ENCODE peak calls at places on chromosome 13, in five cellular contexts. One of them, this sample, is unnamed.

GRCh38 chr13:78631077-78631476 is 27.7 kb upstream of the POU4F1 start:
- DNase-seq in upper lobe of right lung: no peak
- DNase-seq in fibroblast of lung: no peak
- DNase-seq in cardiac fibroblast: no peak
- DNase-seq in endothelial cell: no peak
- DNase-seq in this sample: no peak

GRCh38 chr13:79988573-79988972 is 352.4 kb downstream of the SPRY2 start:
- DNase-seq in upper lobe of right lung: no peak
- DNase-seq in fibroblast of lung: peak
- DNase-seq in cardiac fibroblast: peak
- DNase-seq in endothelial cell: no peak
- DNase-seq in this sample: no peak

GRCh38 chr13:75136151-75136550 is 345.8 kb downstream of the TBC1D4 start:
- DNase-seq in upper lobe of right lung: no peak
- DNase-seq in fibroblast of lung: peak
- DNase-seq in cardiac fibroblast: peak
- DNase-seq in endothelial cell: no peak
- DNase-seq in this sample: no peak

GRCh38 chr13:113146750-113147149 is 11.7 kb upstream of the PROZ start:
- DNase-seq in upper lobe of right lung: no peak
- DNase-seq in fibroblast of lung: no peak
- DNase-seq in cardiac fibroblast: no peak
- DNase-seq in endothelial cell: no peak
- DNase-seq in this sample: no peak

GRCh38 chr13:28035146-28035782 is 46.8 kb upstream of the URAD start:
- DNase-seq in upper lobe of right lung: no peak
- DNase-seq in fibroblast of lung: no peak
- DNase-seq in cardiac fibroblast: peak
- DNase-seq in endothelial cell: no peak
- DNase-seq in this sample: no peak

GRCh38 chr13:40190656-40191100 is 475.8 kb downstream of the FOXO1 start:
- DNase-seq in upper lobe of right lung: no peak
- DNase-seq in fibroblast of lung: peak
- DNase-seq in cardiac fibroblast: peak
- DNase-seq in endothelial cell: no peak
- DNase-seq in this sample: no peak

GRCh38 chr13:107574517-107575215 is 640.7 kb downstream of the LIG4 start:
- DNase-seq in upper lobe of right lung: no peak
- DNase-seq in fibroblast of lung: peak
- DNase-seq in cardiac fibroblast: no peak
- DNase-seq in endothelial cell: no peak
- DNase-seq in this sample: no peak

GRCh38 chr13:97976551-97977375 is 23.3 kb downstream of the IPO5 start:
- DNase-seq in upper lobe of right lung: peak
- DNase-seq in fibroblast of lung: no peak
- DNase-seq in cardiac fibroblast: no peak
- DNase-seq in endothelial cell: peak
- DNase-seq in this sample: peak

GRCh38 chr13:50912851-50913250 is 3.3 kb downstream of the RNASEH2B start:
- DNase-seq in upper lobe of right lung: no peak
- DNase-seq in fibroblast of lung: no peak
- DNase-seq in cardiac fibroblast: no peak
- DNase-seq in endothelial cell: no peak
- DNase-seq in this sample: no peak

GRCh38 chr13:85386424-85386823 is 412.8 kb downstream of the SLITRK6 start:
- DNase-seq in upper lobe of right lung: no peak
- DNase-seq in fibroblast of lung: peak
- DNase-seq in cardiac fibroblast: no peak
- DNase-seq in endothelial cell: no peak
- DNase-seq in this sample: no peak

GRCh38 chr13:85864963-85865530 is 65.8 kb upstream of the SLITRK6 start:
- DNase-seq in upper lobe of right lung: no peak
- DNase-seq in fibroblast of lung: peak
- DNase-seq in cardiac fibroblast: peak
- DNase-seq in endothelial cell: peak
- DNase-seq in this sample: no peak

GRCh38 chr13:53250272-53250875 is 221.8 kb downstream of the OLFM4 start:
- DNase-seq in upper lobe of right lung: no peak
- DNase-seq in fibroblast of lung: peak
- DNase-seq in cardiac fibroblast: peak
- DNase-seq in endothelial cell: peak
- DNase-seq in this sample: peak

GRCh38 chr13:76307157-76307556 is 579.0 kb downstream of the KCTD12 start:
- DNase-seq in upper lobe of right lung: no peak
- DNase-seq in fibroblast of lung: peak
- DNase-seq in cardiac fibroblast: no peak
- DNase-seq in endothelial cell: no peak
- DNase-seq in this sample: no peak

GRCh38 chr13:114142640-114143490 is 10.4 kb upstream of the RASA3 start:
- DNase-seq in upper lobe of right lung: peak
- DNase-seq in fibroblast of lung: no peak
- DNase-seq in cardiac fibroblast: no peak
- DNase-seq in endothelial cell: no peak
- DNase-seq in this sample: no peak

GRCh38 chr13:47299316-47299715 is 402.5 kb upstream of the HTR2A start:
- DNase-seq in upper lobe of right lung: no peak
- DNase-seq in fibroblast of lung: peak
- DNase-seq in cardiac fibroblast: peak
- DNase-seq in endothelial cell: no peak
- DNase-seq in this sample: no peak
- TF ChIP-seq CTCF in upper lobe of right lung: no peak
- TF ChIP-seq CTCF in fibroblast of lung: no peak
- TF ChIP-seq CTCF in cardiac fibroblast: no peak
- TF ChIP-seq CTCF in endothelial cell: no peak
- TF ChIP-seq CTCF in this sample: no peak

GRCh38 chr13:26601669-26602068 is 44.2 kb downstream of the WASF3 start:
- DNase-seq in upper lobe of right lung: no peak
- DNase-seq in fibroblast of lung: peak
- DNase-seq in cardiac fibroblast: peak
- DNase-seq in endothelial cell: no peak
- DNase-seq in this sample: no peak
- TF ChIP-seq CTCF in upper lobe of right lung: no peak
- TF ChIP-seq CTCF in fibroblast of lung: no peak
- TF ChIP-seq CTCF in cardiac fibroblast: no peak
- TF ChIP-seq CTCF in endothelial cell: no peak
- TF ChIP-seq CTCF in this sample: no peak

DNA sequence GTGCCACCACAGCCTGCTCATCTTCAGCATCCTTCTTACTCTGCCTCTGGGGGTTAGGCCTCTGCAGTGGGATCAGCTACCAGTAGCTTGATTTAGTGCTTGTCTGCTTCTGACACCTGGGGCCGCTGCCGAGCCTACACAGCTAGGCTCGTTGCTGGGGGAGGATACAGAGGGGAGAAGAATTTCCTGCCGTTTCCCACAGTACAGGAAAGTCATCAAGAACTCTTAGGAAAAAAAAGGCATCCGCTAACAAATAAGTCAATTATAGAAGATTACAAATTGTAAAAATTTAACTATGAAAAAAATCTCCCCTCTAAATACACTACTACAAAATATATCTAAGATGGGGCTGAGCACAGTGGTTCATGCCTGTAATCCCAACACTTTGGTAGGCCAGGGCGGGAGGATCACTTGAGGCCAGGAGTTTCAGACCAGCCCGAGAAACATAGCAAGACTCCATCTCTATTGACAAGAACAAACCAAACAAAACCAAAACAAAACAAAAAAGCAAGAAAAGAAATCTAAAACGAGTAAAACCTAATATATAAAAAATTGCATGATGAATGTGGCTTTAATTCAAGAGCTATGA is 26.7 kb downstream of the LATS2 start:
- DNase-seq in upper lobe of right lung: no peak
- DNase-seq in fibroblast of lung: peak
- DNase-seq in cardiac fibroblast: peak
- DNase-seq in endothelial cell: peak
- DNase-seq in this sample: no peak
- TF ChIP-seq CTCF in upper lobe of right lung: peak
- TF ChIP-seq CTCF in fibroblast of lung: peak
- TF ChIP-seq CTCF in cardiac fibroblast: peak
- TF ChIP-seq CTCF in endothelial cell: no peak
- TF ChIP-seq CTCF in this sample: no peak

GRCh38 chr13:94660695-94661324 is 51.5 kb downstream of the SOX21 start:
- DNase-seq in upper lobe of right lung: no peak
- DNase-seq in fibroblast of lung: peak
- DNase-seq in cardiac fibroblast: peak
- DNase-seq in endothelial cell: peak
- DNase-seq in this sample: no peak
- TF ChIP-seq CTCF in upper lobe of right lung: no peak
- TF ChIP-seq CTCF in fibroblast of lung: peak
- TF ChIP-seq CTCF in cardiac fibroblast: peak
- TF ChIP-seq CTCF in endothelial cell: no peak
- TF ChIP-seq CTCF in this sample: peak

GRCh38 chr13:110322828-110323171 is 15.7 kb downstream of the COL4A2 start:
- DNase-seq in upper lobe of right lung: no peak
- DNase-seq in fibroblast of lung: no peak
- DNase-seq in cardiac fibroblast: no peak
- DNase-seq in endothelial cell: no peak
- DNase-seq in this sample: no peak

GRCh38 chr13:110322126-110322827 is 15.2 kb downstream of the COL4A2 start:
- DNase-seq in upper lobe of right lung: no peak
- DNase-seq in fibroblast of lung: no peak
- DNase-seq in cardiac fibroblast: no peak
- DNase-seq in endothelial cell: no peak
- DNase-seq in this sample: no peak

GRCh38 chr13:110320645-110321044 is 13.6 kb downstream of the COL4A2 start:
- DNase-seq in upper lobe of right lung: no peak
- DNase-seq in fibroblast of lung: no peak
- DNase-seq in cardiac fibroblast: no peak
- DNase-seq in endothelial cell: no peak
- DNase-seq in this sample: no peak

GRCh38 chr13:110323986-110324749 is 17.1 kb downstream of the COL4A2 start:
- DNase-seq in upper lobe of right lung: no peak
- DNase-seq in fibroblast of lung: no peak
- DNase-seq in cardiac fibroblast: no peak
- DNase-seq in endothelial cell: no peak
- DNase-seq in this sample: no peak

DNA sequence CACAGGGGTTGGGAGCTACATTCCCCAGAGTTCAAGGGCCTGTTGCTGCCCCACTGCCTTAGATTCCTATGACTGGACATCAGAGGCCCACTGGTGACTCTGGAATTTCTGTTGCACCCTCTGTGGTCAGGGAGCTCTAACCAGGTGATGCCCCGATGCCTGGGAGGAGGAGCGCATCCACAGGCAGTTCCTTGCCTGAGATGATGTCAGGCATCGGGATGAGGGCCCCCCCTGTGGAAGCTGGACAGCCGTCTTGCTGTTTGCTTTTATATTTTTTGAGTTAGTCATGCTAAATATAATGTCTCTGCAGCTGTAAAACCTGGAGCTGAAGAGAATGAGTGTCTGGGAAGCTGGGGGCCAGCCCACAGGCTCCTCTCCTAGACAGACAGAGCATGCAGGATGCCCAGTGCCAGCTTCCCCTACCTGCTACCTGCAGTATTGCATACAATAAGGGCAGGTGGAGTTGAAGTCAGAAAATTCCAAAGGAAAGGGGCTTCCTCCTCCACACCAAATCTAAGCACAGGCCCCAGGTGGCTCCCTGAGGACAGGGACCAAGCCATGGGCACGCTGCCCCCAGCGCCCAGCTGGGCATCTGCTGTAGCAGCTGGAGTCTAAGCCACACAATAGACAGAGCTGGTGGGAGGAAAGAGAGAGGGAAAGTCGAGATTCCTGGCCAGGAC is 16.2 kb downstream of the COL4A2 start:
- DNase-seq in upper lobe of right lung: no peak
- DNase-seq in fibroblast of lung: peak
- DNase-seq in cardiac fibroblast: peak
- DNase-seq in endothelial cell: no peak
- DNase-seq in this sample: no peak
- TF ChIP-seq CTCF in upper lobe of right lung: no peak
- TF ChIP-seq CTCF in fibroblast of lung: peak
- TF ChIP-seq CTCF in cardiac fibroblast: peak
- TF ChIP-seq CTCF in endothelial cell: peak
- TF ChIP-seq CTCF in this sample: peak

GRCh38 chr13:108980237-108980636 is 350.8 kb downstream of the MYO16 start:
- DNase-seq in upper lobe of right lung: no peak
- DNase-seq in fibroblast of lung: no peak
- DNase-seq in cardiac fibroblast: no peak
- DNase-seq in endothelial cell: no peak
- DNase-seq in this sample: no peak

GRCh38 chr13:108974686-108975085 is 345.3 kb downstream of the MYO16 start:
- DNase-seq in upper lobe of right lung: no peak
- DNase-seq in fibroblast of lung: no peak
- DNase-seq in cardiac fibroblast: no peak
- DNase-seq in endothelial cell: no peak
- DNase-seq in this sample: no peak
- TF ChIP-seq CTCF in upper lobe of right lung: no peak
- TF ChIP-seq CTCF in fibroblast of lung: no peak
- TF ChIP-seq CTCF in cardiac fibroblast: no peak
- TF ChIP-seq CTCF in endothelial cell: no peak
- TF ChIP-seq CTCF in this sample: no peak

This sample was measured in progenitor cell of endocrine pancreas.